ENCODE peak calls at places on chromosomes 11 and 22, in six cellular contexts. W is fibroblast of the conjunctiva, T is HS-5, U is right atrium auricular region, G is cardiac muscle cell, I is HCEC 1CT. C is an unnamed sample.

GRCh38 chr22:31271485-31271884 is 20.8 kb downstream of the PIK3IP1 start:
- DNase-seq in T (no peak), G (no peak), I (no peak), W (no peak), U (no peak), C (no peak)

GRCh38 chr11:30786392-30787120 is 200.4 kb upstream of the MPPED2 start:
- DNase-seq in I (no peak), T (no peak), W (peak; percentile 3), U (no peak), G (no peak), C (no peak)

GRCh38 chr11:132504501-132505041 is 1027.7 kb downstream of the OPCML start:
- DNase-seq in W (no peak), I (no peak), U (no peak), G (no peak), T (no peak), C (no peak)

GRCh38 chr22:49929553-49929979 is 11.1 kb downstream of the CRELD2 start:
- DNase-seq in G (peak; percentile 53), U (no peak), W (no peak), I (peak; percentile 18), T (no peak), C (peak; percentile 58)

GRCh38 chr11:128304666-128305485 is 282.5 kb downstream of the ETS1 start:
- DNase-seq in T (no peak), W (no peak), U (no peak), I (no peak), G (no peak), C (no peak)

GRCh38 chr22:29032584-29032983 is 29.0 kb downstream of the C22orf31 start:
- DNase-seq in G (no peak), T (no peak), W (no peak), U (no peak), I (no peak), C (peak; percentile 55)

GRCh38 chr22:44691796-44692661 is 10.0 kb upstream of the PRR5 start:
- DNase-seq in I (no peak), T (no peak), G (no peak), W (no peak), U (no peak), C (no peak)

GRCh38 chr11:44190883-44191230 is 95.4 kb downstream of the EXT2 start:
- DNase-seq in W (no peak), U (no peak), I (no peak), G (no peak), T (no peak), C (peak; percentile 6)

GRCh38 chr11:68036717-68037239 is 2.0 kb upstream of the TCIRG1 start:
- DNase-seq in G (no peak), T (no peak), I (no peak), U (peak; percentile 77), W (no peak), C (no peak)

C was measured in ELR.